ENCODE peak calls at places on chromosomes 13 and 19, in eight cellular contexts. J is stimulated activated CD4-positive, alpha-beta T cell treated with anti-CD3 and anti-CD28 coated beads, Interleukin-2, amount 100 ng/mL, for 48 hours; I is cardiac muscle cell; K is A172; S is SK-N-MC; L is activated T-helper 1 cell treated with anti-CD3 and anti-CD28 coated beads, Interleukin-2, amount 50 U/mL, for 16 hours; D is Right ventricle myocardium superior; X is CD4-positive, alpha-beta T cell. E is an unnamed sample.

GRCh38 chr13:51785592-51786424 is 18.2 kb downstream of the DHRS12 start:
- DNase-seq in J (no peak), I (peak; percentile 69), K (peak; percentile 45), S (peak; percentile 69), L (no peak), D (peak; percentile 84), X (no peak), E (no peak)

GRCh38 chr19:51681286-51681956 is 11.7 kb upstream of the SPACA6 start:
- DNase-seq in J (no peak), I (peak; percentile 58), K (no peak), S (no peak), L (no peak), D (no peak), X (no peak), E (no peak)

GRCh38 chr13:66623129-66623528 is 607.0 kb downstream of the PCDH9 start:
- DNase-seq in J (no peak), I (no peak), K (no peak), S (no peak), L (no peak), D (no peak), X (no peak), E (no peak)

GRCh38 chr19:30062331-30063183 is 120.5 kb downstream of the URI1 start:
- DNase-seq in J (no peak), I (no peak), K (no peak), S (no peak), L (no peak), D (no peak), X (no peak), E (no peak)

GRCh38 chr13:23817833-23818232 is 71.4 kb downstream of the MIPEP start:
- DNase-seq in J (no peak), I (no peak), K (no peak), S (no peak), L (no peak), D (no peak), X (no peak), E (no peak)

GRCh38 chr19:29478578-29479565 is 46.9 kb upstream of the VSTM2B start:
- DNase-seq in J (no peak), I (no peak), K (no peak), S (no peak), L (no peak), D (no peak), X (no peak), E (peak; percentile 81)

GRCh38 chr19:4715529-4716221 is 8.0 kb downstream of the DPP9 start:
- DNase-seq in J (no peak), I (no peak), K (no peak), S (no peak), L (no peak), D (peak; percentile 63), X (no peak), E (no peak)

GRCh38 chr13:32159147-32159869 is 127.7 kb downstream of the FRY start:
- DNase-seq in J (no peak), I (peak; percentile 49), K (no peak), S (no peak), L (no peak), D (no peak), X (no peak), E (no peak)

GRCh38 chr19:55638864-55639359 is 1.9 kb upstream of the ZNF580 start:
- DNase-seq in J (peak; percentile 54), I (peak; percentile 41), K (peak; percentile 69), S (no peak), L (no peak), D (peak; percentile 46), X (peak; percentile 62), E (no peak)

GRCh38 chr13:110825516-110825915 is 89.4 kb downstream of the ANKRD10 start:
- DNase-seq in J (no peak), I (no peak), K (no peak), S (no peak), L (no peak), D (no peak), X (no peak), E (no peak)

E was measured in ecto neural progenitor cell.